ENCODE peak calls at places on chromosomes 16 and 17, in nine cellular contexts. Y, N, T, E, Z, X, S, J and H are unnamed samples.

GRCh38 chr17:41863074-41863843 is 2.0 kb downstream of the KLHL11 start:
- DNase-seq in Z (no peak), S (no peak), N (no peak), E (no peak), T (peak; percentile 9), X (no peak), J (no peak), Y (no peak), H (peak; percentile 20)

GRCh38 chr17:50577451-50577954 is 17.0 kb downstream of the CACNA1G start:
- DNase-seq in Z (no peak), S (no peak), X (no peak), T (no peak), Y (no peak), N (no peak), E (no peak), J (no peak), H (no peak)

GRCh38 chr17:77489239-77489897 is 348.6 kb downstream of the SEC14L1 start:
- DNase-seq in T (no peak), Z (no peak), J (no peak), S (no peak), X (no peak), E (no peak), Y (no peak), N (no peak), H (no peak)

GRCh38 chr16:80824623-80825364 is 20.4 kb upstream of the CDYL2 start:
- DNase-seq in Y (no peak), N (peak; percentile 86), X (peak; percentile 23), E (no peak), Z (no peak), S (peak; percentile 67), T (peak; percentile 40), J (peak; percentile 41), H (no peak)

GRCh38 chr16:86211265-86211664 is 299.1 kb upstream of the FOXF1 start:
- DNase-seq in S (no peak), Y (no peak), Z (no peak), J (no peak), X (no peak), T (no peak), N (no peak), E (no peak), H (no peak)

GRCh38 chr16:63789603-63790002 is 1332.3 kb downstream of the CDH11 start:
- DNase-seq in S (peak; percentile 42), J (no peak), E (no peak), Z (no peak), X (no peak), Y (no peak), N (peak; percentile 42), T (no peak), H (no peak)

GRCh38 chr16:87068316-87068715 is 248.9 kb downstream of the C16orf95 start:
- DNase-seq in J (no peak), Y (no peak), E (no peak), S (no peak), Z (no peak), T (no peak), N (no peak), X (peak; percentile 41), H (no peak)

GRCh38 chr16:66653581-66654350 is 42.8 kb downstream of the CMTM4 start:
- DNase-seq in N (peak; percentile 55), T (no peak), X (no peak), J (no peak), Y (no peak), E (no peak), S (no peak), Z (no peak), H (no peak)

GRCh38 chr16:15523092-15523541 is 88.7 kb downstream of the BMERB1 start:
- DNase-seq in Z (no peak), N (no peak), E (no peak), J (no peak), T (no peak), S (peak; percentile 31), Y (no peak), X (no peak), H (no peak)

GRCh38 chr17:47009759-47010594 is 30.9 kb upstream of the RPRML start:
- DNase-seq in E (no peak), Z (no peak), X (no peak), J (peak; percentile 46), T (no peak), Y (no peak), S (peak; percentile 13), N (no peak), H (no peak)

GRCh38 chr16:78866556-78866955 is 734.0 kb downstream of the MAF start:
- DNase-seq in Y (no peak), X (no peak), T (no peak), N (no peak), E (no peak), S (no peak), J (no peak), Z (no peak), H (no peak)

GRCh38 chr16:88759245-88759975 is 25.6 kb downstream of the PIEZO1 start:
- DNase-seq in N (peak; percentile 30), S (peak; percentile 70), Z (no peak), J (no peak), Y (no peak), X (peak; percentile 61), T (peak; percentile 36), E (no peak), H (no peak)

GRCh38 chr17:38881600-38882191 is 11.8 kb downstream of the LASP1 start:
- DNase-seq in T (no peak), E (no peak), S (no peak), J (peak; percentile 48), Z (no peak), Y (peak; percentile 48), N (peak; percentile 90), X (no peak), H (peak; percentile 61)

GRCh38 chr16:48862087-48862532 is 252.1 kb upstream of the N4BP1 start:
- DNase-seq in Z (no peak), E (no peak), J (peak; percentile 72), S (peak; percentile 65), T (no peak), N (no peak), Y (no peak), X (peak; percentile 23), H (no peak)

GRCh38 chr16:86071611-86072240 is 172.8 kb downstream of the IRF8 start:
- DNase-seq in Y (no peak), E (no peak), S (no peak), X (no peak), Z (no peak), T (no peak), N (no peak), J (no peak), H (no peak)

GRCh38 chr17:8118769-8119574 is 658 bp upstream of the ALOXE3 start:
- DNase-seq in T (peak; percentile 87), J (peak; percentile 87), S (peak; percentile 86), N (peak; percentile 86), Z (peak; percentile 78), E (peak; percentile 66), X (peak; percentile 88), Y (peak; percentile 85), H (peak; percentile 88)

GRCh38 chr17:50078430-50078829 is 16.7 kb upstream of the PDK2 start:
- DNase-seq in Y (no peak), E (no peak), T (no peak), Z (no peak), S (no peak), J (no peak), X (no peak), N (no peak), H (no peak)

GRCh38 chr17:64255764-64256163 is 7.3 kb downstream of the TEX2 start:
- DNase-seq in X (no peak), J (no peak), E (no peak), S (no peak), Y (no peak), Z (no peak), T (no peak), N (no peak), H (no peak)

GRCh38 chr17:67717192-67717623 is 528 bp upstream of the NOL11 start:
- DNase-seq in E (no peak), Y (no peak), X (no peak), N (no peak), J (no peak), T (no peak), S (no peak), Z (no peak), H (no peak)

GRCh38 chr17:6381526-6382135 is 53.3 kb downstream of the AIPL1 start:
- DNase-seq in J (peak; percentile 51), E (no peak), X (no peak), N (no peak), T (no peak), Z (no peak), Y (no peak), S (no peak), H (no peak)

GRCh38 chr17:73465851-73466250 is 154.1 kb upstream of the CDC42EP4 start:
- DNase-seq in T (no peak), E (no peak), S (no peak), N (no peak), X (no peak), Z (no peak), Y (no peak), J (no peak), H (no peak)

GRCh38 chr17:78237403-78238012 is 6.1 kb downstream of the TMEM235 start:
- DNase-seq in Z (no peak), X (no peak), J (no peak), S (no peak), E (no peak), N (no peak), Y (no peak), T (no peak), H (no peak)

GRCh38 chr17:975321-975982 is 4.1 kb downstream of the NXN start:
- DNase-seq in T (no peak), J (peak; percentile 77), Y (no peak), X (no peak), E (no peak), Z (no peak), S (no peak), N (no peak), H (no peak)

GRCh38 chr17:57114085-57114673 is 29.1 kb downstream of the AKAP1 start:
- DNase-seq in X (peak; percentile 78), J (peak; percentile 36), T (peak; percentile 69), Y (peak; percentile 77), S (peak; percentile 66), N (peak; percentile 28), Z (peak; percentile 33), E (peak; percentile 51), H (peak; percentile 40)

GRCh38 chr17:4584125-4584834 is at the start of gene SMTNL2:
- DNase-seq in T (no peak), Y (no peak), J (no peak), X (peak; percentile 84), N (no peak), E (no peak), Z (no peak), S (no peak), H (no peak)

GRCh38 chr17:50264263-50265113 is 9.8 kb upstream of the TMEM92 start:
- DNase-seq in Z (no peak), J (peak; percentile 50), E (no peak), N (no peak), S (no peak), T (no peak), Y (no peak), X (peak; percentile 49), H (no peak)

GRCh38 chr16:31473300-31474052 is 1.5 kb downstream of the TGFB1I1 start:
- DNase-seq in E (no peak), Z (no peak), N (no peak), J (no peak), S (no peak), T (no peak), Y (no peak), X (no peak), H (no peak)

GRCh38 chr17:76252040-76252954 is 12.0 kb upstream of the RNF157 start:
- DNase-seq in Y (no peak), E (no peak), N (peak; percentile 64), Z (peak; percentile 48), X (no peak), S (no peak), J (peak; percentile 99), T (no peak), H (peak; percentile 43)

GRCh38 chr16:83887088-83887487 is 11.8 kb upstream of the MLYCD start:
- DNase-seq in N (peak; percentile 17), T (no peak), S (no peak), Z (no peak), J (peak; percentile 36), E (no peak), X (no peak), Y (no peak), H (no peak)

GRCh38 chr17:75077490-75078096 is 10.2 kb upstream of the SLC16A5 start:
- DNase-seq in E (no peak), X (no peak), T (peak; percentile 31), S (no peak), Y (peak; percentile 70), N (no peak), Z (peak; percentile 24), J (no peak), H (peak; percentile 58)

GRCh38 chr17:17019430-17019762 is 22.9 kb upstream of the MPRIP start:
- DNase-seq in N (no peak), Z (no peak), T (no peak), J (no peak), X (no peak), Y (no peak), S (no peak), E (no peak), H (no peak)